ENCODE peak calls at places on chromosomes 7 and 10, in six cellular contexts. G is cardiac fibroblast, F is heart left ventricle, K is transverse colon, D is cardiac muscle cell, W is tibial artery. B is an unnamed sample.

GRCh38 chr10:4686644-4686996 is 139.4 kb upstream of the AKR1E2 start:
- DNase-seq in G (peak; percentile 97), F (no peak), K (no peak), D (peak; percentile 77), W (no peak), B (no peak)

GRCh38 chr10:47295411-47295810 is 4.6 kb upstream of the GDF10 start:
- DNase-seq in G (no peak), F (no peak), K (no peak), D (no peak), W (peak; percentile 32), B (no peak)

GRCh38 chr7:83882551-83882950 is 233.6 kb upstream of the SEMA3E start:
- DNase-seq in G (peak; percentile 16), F (no peak), K (no peak), D (no peak), W (no peak), B (no peak)

GRCh38 chr10:49177391-49178355 is 10.5 kb downstream of the TMEM273 start:
- DNase-seq in G (peak; percentile 92), F (peak; percentile 73), K (peak; percentile 24), D (peak; percentile 73), W (peak; percentile 69), B (peak; percentile 70)

GRCh38 chr10:125222515-125222914 is 62.2 kb upstream of the CTBP2 start:
- DNase-seq in G (no peak), F (no peak), K (no peak), D (no peak), W (peak; percentile 40), B (no peak)

GRCh38 chr7:96959135-96959534 is 46.2 kb upstream of the DLX6 start:
- DNase-seq in G (no peak), F (no peak), K (no peak), D (no peak), W (no peak), B (no peak)

GRCh38 chr10:70368774-70369482 is 13.5 kb downstream of the LRRC20 start:
- DNase-seq in G (no peak), F (no peak), K (no peak), D (no peak), W (peak; percentile 3), B (no peak)

GRCh38 chr10:29960261-29960660 is 99.1 kb downstream of the JCAD start:
- DNase-seq in G (no peak), F (no peak), K (no peak), D (no peak), W (no peak), B (no peak)

GRCh38 chr7:122100021-122100420 is 44.0 kb downstream of the AASS start:
- DNase-seq in G (no peak), F (no peak), K (no peak), D (peak; percentile 9), W (no peak), B (no peak)

GRCh38 chr7:84705701-84706100 is 481.2 kb downstream of the SEMA3D start:
- DNase-seq in G (peak; percentile 33), F (no peak), K (no peak), D (no peak), W (no peak), B (no peak)

GRCh38 chr10:1166828-1167275 is 110.7 kb downstream of the WDR37 start:
- DNase-seq in G (no peak), F (peak; percentile 30), K (no peak), D (no peak), W (peak; percentile 56), B (no peak)

GRCh38 chr7:133820584-133820983 is 306.6 kb upstream of the LRGUK start:
- DNase-seq in G (no peak), F (no peak), K (no peak), D (no peak), W (no peak), B (no peak)

GRCh38 chr7:98831641-98832221 is 38.1 kb downstream of the TMEM130 start:
- DNase-seq in G (peak; percentile 55), F (no peak), K (peak; percentile 12), D (no peak), W (no peak), B (no peak)

GRCh38 chr7:44587843-44588711 is 6.0 kb upstream of the TMED4 start:
- DNase-seq in G (peak; percentile 82), F (no peak), K (peak; percentile 67), D (peak; percentile 75), W (no peak), B (no peak)

GRCh38 chr10:25682203-25682950 is 251.7 kb upstream of the MYO3A start:
- DNase-seq in G (peak; percentile 66), F (no peak), K (no peak), D (peak; percentile 91), W (no peak), B (no peak)

GRCh38 chr7:83149466-83149865 is 13.2 kb downstream of the PCLO start:
- DNase-seq in G (peak; percentile 54), F (no peak), K (no peak), D (peak; percentile 12), W (no peak), B (no peak)

GRCh38 chr7:131010714-131011436 is 276.9 kb upstream of the KLF14 start:
- DNase-seq in G (peak; percentile 44), F (no peak), K (no peak), D (peak; percentile 72), W (no peak), B (no peak)

GRCh38 chr10:133167693-133168616 is 7.9 kb downstream of the KNDC1 start:
- DNase-seq in G (no peak), F (no peak), K (no peak), D (no peak), W (peak; percentile 52), B (no peak)

GRCh38 chr7:1156782-1157535 is 3.0 kb downstream of the ZFAND2A start:
- DNase-seq in G (peak; percentile 43), F (no peak), K (peak; percentile 63), D (no peak), W (no peak), B (no peak)

GRCh38 chr10:11424456-11425287 is 186.8 kb downstream of the USP6NL start:
- DNase-seq in G (peak; percentile 66), F (no peak), K (peak; percentile 32), D (peak; percentile 69), W (no peak), B (no peak)
- TF ChIP-seq CTCF in G (peak; percentile 91), F (peak; percentile 66), K (peak; percentile 76), D (peak; percentile 97), W (peak; percentile 66), B (peak; percentile 90)

DNA sequence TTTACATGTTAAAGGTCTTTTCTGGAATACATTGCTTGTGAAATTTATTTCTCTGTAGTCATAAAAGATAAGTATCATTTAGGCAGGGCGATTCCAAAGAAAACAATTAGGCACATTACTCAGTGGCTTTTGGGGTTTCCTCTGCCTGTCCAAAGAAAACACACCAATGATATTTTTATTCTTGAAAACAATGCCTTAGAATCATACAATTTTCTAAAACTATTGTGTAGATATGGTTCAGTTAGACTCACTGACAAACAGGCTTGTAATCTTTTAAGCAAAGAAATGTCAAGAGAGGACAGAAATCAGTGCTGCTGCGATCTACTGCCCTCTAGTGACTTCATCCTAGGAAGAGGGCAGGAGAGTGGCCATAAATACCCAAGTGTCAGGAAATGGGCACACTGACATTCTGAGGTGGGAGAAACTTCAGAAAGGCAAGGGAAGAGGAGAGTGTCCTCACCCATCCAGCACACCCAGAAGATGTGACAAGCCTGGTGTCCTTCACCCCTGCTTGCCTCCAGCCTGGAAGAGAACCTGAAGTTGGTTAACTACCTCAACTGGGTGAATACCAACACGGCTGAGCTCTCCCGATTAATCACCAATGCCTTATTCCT is 120.5 kb downstream of the GALNT11 start:
- DNase-seq in G (peak; percentile 86), F (no peak), K (peak; percentile 28), D (peak; percentile 72), W (no peak), B (no peak)
- TF ChIP-seq CTCF in G (peak; percentile 56), F (peak; percentile 45), K (peak; percentile 55), D (peak; percentile 73), W (peak; percentile 49), B (peak; percentile 48)

GRCh38 chr10:128633864-128634541 is 507.8 kb upstream of the MKI67 start:
- DNase-seq in G (no peak), F (no peak), K (peak; percentile 26), D (peak; percentile 32), W (no peak), B (no peak)

GRCh38 chr10:128632694-128633093 is 506.5 kb upstream of the MKI67 start:
- DNase-seq in G (no peak), F (no peak), K (no peak), D (no peak), W (no peak), B (no peak)

GRCh38 chr10:128630787-128631252 is 504.6 kb upstream of the MKI67 start:
- DNase-seq in G (no peak), F (no peak), K (no peak), D (peak; percentile 7), W (no peak), B (no peak)

GRCh38 chr10:128629111-128630096 is 503.2 kb upstream of the MKI67 start:
- DNase-seq in G (peak; percentile 0), F (no peak), K (no peak), D (peak; percentile 30), W (no peak), B (no peak)

GRCh38 chr10:128631801-128632241 is 505.6 kb upstream of the MKI67 start:
- DNase-seq in G (peak; percentile 10), F (no peak), K (no peak), D (peak; percentile 50), W (no peak), B (no peak)
- TF ChIP-seq CTCF in G (peak; percentile 39), F (peak; percentile 59), K (peak; percentile 55), D (peak; percentile 68), W (peak; percentile 29), B (peak; percentile 56)

GRCh38 chr10:112969131-112969530 is 19.1 kb downstream of the TCF7L2 start:
- DNase-seq in G (no peak), F (no peak), K (no peak), D (no peak), W (no peak), B (no peak)

GRCh38 chr10:112972606-112973005 is 22.6 kb downstream of the TCF7L2 start:
- DNase-seq in G (no peak), F (no peak), K (no peak), D (no peak), W (no peak), B (no peak)

GRCh38 chr10:112967200-112967599 is 17.2 kb downstream of the TCF7L2 start:
- DNase-seq in G (peak; percentile 61), F (no peak), K (no peak), D (no peak), W (no peak), B (no peak)

GRCh38 chr10:112970036-112970435 is 20.0 kb downstream of the TCF7L2 start:
- DNase-seq in G (no peak), F (no peak), K (no peak), D (no peak), W (no peak), B (no peak)

DNA sequence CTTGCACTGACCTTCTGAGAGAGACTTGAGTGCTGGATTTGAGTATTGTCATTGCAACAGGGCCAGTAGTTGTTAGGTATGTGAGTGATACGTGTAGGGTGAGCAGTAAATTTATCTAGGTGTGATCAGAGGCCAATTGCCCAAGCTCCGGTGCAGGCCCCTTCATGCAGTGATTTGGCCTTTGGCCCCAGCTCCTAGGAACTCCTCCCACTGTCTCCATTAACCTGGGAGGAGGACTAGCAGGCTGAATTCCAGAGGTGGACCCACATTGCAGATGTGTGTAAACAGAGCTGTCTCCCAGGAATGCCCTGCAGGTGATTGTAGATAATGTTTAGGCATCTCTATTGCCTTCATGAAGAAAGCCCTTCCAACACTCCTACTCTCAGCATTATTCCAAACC is 19.5 kb downstream of the TCF7L2 start:
- DNase-seq in G (no peak), F (no peak), K (peak; percentile 44), D (no peak), W (no peak), B (no peak)
- TF ChIP-seq CTCF in G (no peak), F (no peak), K (no peak), D (no peak), W (no peak), B (no peak)

GRCh38 chr7:121099572-121099971 is 111.1 kb downstream of the CPED1 start:
- DNase-seq in G (peak; percentile 20), F (no peak), K (no peak), D (no peak), W (no peak), B (no peak)
- TF ChIP-seq CTCF in G (peak; percentile 14), F (no peak), K (no peak), D (peak; percentile 8), W (no peak), B (peak; percentile 10)